ENCODE peak calls at places on chromosome 4, in four cellular contexts. One of them, this sample, is unnamed.

GRCh38 chr4:75514949-75515612 is 808 bp downstream of the THAP6 start:
- DNase-seq in left lung: no peak
- DNase-seq in nephron progenitor cell: no peak
- DNase-seq in fibroblast of pulmonary artery: no peak
- DNase-seq in this sample: no peak

GRCh38 chr4:2255501-2256155 is 6.3 kb downstream of the MXD4 start:
- DNase-seq in fibroblast of pulmonary artery: peak; percentile 70
- DNase-seq in left lung: peak; percentile 34
- DNase-seq in nephron progenitor cell: no peak
- DNase-seq in this sample: peak; percentile 68

GRCh38 chr4:41141910-41142309 is 72.4 kb downstream of the APBB2 start:
- DNase-seq in fibroblast of pulmonary artery: peak; percentile 89
- DNase-seq in left lung: no peak
- DNase-seq in nephron progenitor cell: no peak
- DNase-seq in this sample: no peak

GRCh38 chr4:154082760-154083530 is 294.1 kb upstream of the SFRP2 start:
- DNase-seq in fibroblast of pulmonary artery: no peak
- DNase-seq in nephron progenitor cell: no peak
- DNase-seq in left lung: no peak
- DNase-seq in this sample: no peak

GRCh38 chr4:105709081-105709450 is 482 bp downstream of the GSTCD start:
- DNase-seq in left lung: no peak
- DNase-seq in fibroblast of pulmonary artery: no peak
- DNase-seq in nephron progenitor cell: no peak
- DNase-seq in this sample: no peak

GRCh38 chr4:119873794-119874325 is 192.8 kb downstream of the MAD2L1 start:
- DNase-seq in left lung: no peak
- DNase-seq in fibroblast of pulmonary artery: no peak
- DNase-seq in nephron progenitor cell: no peak
- DNase-seq in this sample: no peak

GRCh38 chr4:73723029-73723428 is 17.3 kb upstream of the CXCL8 start:
- DNase-seq in left lung: no peak
- DNase-seq in fibroblast of pulmonary artery: no peak
- DNase-seq in nephron progenitor cell: no peak
- DNase-seq in this sample: no peak

GRCh38 chr4:65450899-65451298 is 219.4 kb downstream of the EPHA5 start:
- DNase-seq in nephron progenitor cell: no peak
- DNase-seq in fibroblast of pulmonary artery: peak; percentile 1
- DNase-seq in left lung: no peak
- DNase-seq in this sample: no peak

GRCh38 chr4:57119054-57119651 is 9.0 kb upstream of the IGFBP7 start:
- DNase-seq in nephron progenitor cell: no peak
- DNase-seq in fibroblast of pulmonary artery: peak; percentile 96
- DNase-seq in left lung: peak; percentile 46
- DNase-seq in this sample: no peak

GRCh38 chr4:35934370-35934981 is 309.8 kb downstream of the ARAP2 start:
- DNase-seq in fibroblast of pulmonary artery: peak; percentile 44
- DNase-seq in left lung: no peak
- DNase-seq in nephron progenitor cell: peak; percentile 4
- DNase-seq in this sample: no peak

GRCh38 chr4:76733380-76733779 is 164.6 kb downstream of the SOWAHB start:
- DNase-seq in nephron progenitor cell: no peak
- DNase-seq in fibroblast of pulmonary artery: no peak
- DNase-seq in left lung: no peak
- DNase-seq in this sample: no peak

GRCh38 chr4:10182446-10183424 is 66.1 kb upstream of the WDR1 start:
- DNase-seq in fibroblast of pulmonary artery: no peak
- DNase-seq in nephron progenitor cell: no peak
- DNase-seq in left lung: no peak
- DNase-seq in this sample: no peak

GRCh38 chr4:909131-909571 is 23.0 kb downstream of the GAK start:
- DNase-seq in left lung: no peak
- DNase-seq in nephron progenitor cell: no peak
- DNase-seq in fibroblast of pulmonary artery: no peak
- DNase-seq in this sample: no peak

GRCh38 chr4:84499065-84499982 is at the start of gene NKX6-1:
- DNase-seq in fibroblast of pulmonary artery: peak; percentile 29
- DNase-seq in nephron progenitor cell: peak; percentile 90
- DNase-seq in left lung: no peak
- DNase-seq in this sample: peak; percentile 88

GRCh38 chr4:186570193-186570996 is 15.0 kb upstream of the MTNR1A start:
- DNase-seq in nephron progenitor cell: peak; percentile 12
- DNase-seq in left lung: no peak
- DNase-seq in fibroblast of pulmonary artery: peak; percentile 85
- DNase-seq in this sample: no peak

GRCh38 chr4:14582658-14583057 is 419.6 kb upstream of the CPEB2 start:
- DNase-seq in nephron progenitor cell: no peak
- DNase-seq in left lung: no peak
- DNase-seq in fibroblast of pulmonary artery: no peak
- DNase-seq in this sample: no peak

GRCh38 chr4:96472103-96472867 is 632.4 kb downstream of the PDHA2 start:
- DNase-seq in left lung: no peak
- DNase-seq in nephron progenitor cell: no peak
- DNase-seq in fibroblast of pulmonary artery: peak; percentile 1
- DNase-seq in this sample: no peak

GRCh38 chr4:3465698-3466671 is 2.9 kb downstream of the DOK7 start:
- DNase-seq in fibroblast of pulmonary artery: no peak
- DNase-seq in nephron progenitor cell: peak; percentile 52
- DNase-seq in left lung: no peak
- DNase-seq in this sample: no peak

GRCh38 chr4:3462790-3463415 is at the start of gene DOK7:
- DNase-seq in nephron progenitor cell: peak; percentile 80
- DNase-seq in left lung: no peak
- DNase-seq in fibroblast of pulmonary artery: no peak
- DNase-seq in this sample: no peak

GRCh38 chr4:3463556-3464348 is 646 bp downstream of the DOK7 start:
- DNase-seq in fibroblast of pulmonary artery: no peak
- DNase-seq in nephron progenitor cell: no peak
- DNase-seq in left lung: no peak
- DNase-seq in this sample: no peak

GRCh38 chr4:3464911-3465697 is 2.0 kb downstream of the DOK7 start:
- DNase-seq in left lung: no peak
- DNase-seq in fibroblast of pulmonary artery: no peak
- DNase-seq in nephron progenitor cell: no peak
- DNase-seq in this sample: no peak

DNA sequence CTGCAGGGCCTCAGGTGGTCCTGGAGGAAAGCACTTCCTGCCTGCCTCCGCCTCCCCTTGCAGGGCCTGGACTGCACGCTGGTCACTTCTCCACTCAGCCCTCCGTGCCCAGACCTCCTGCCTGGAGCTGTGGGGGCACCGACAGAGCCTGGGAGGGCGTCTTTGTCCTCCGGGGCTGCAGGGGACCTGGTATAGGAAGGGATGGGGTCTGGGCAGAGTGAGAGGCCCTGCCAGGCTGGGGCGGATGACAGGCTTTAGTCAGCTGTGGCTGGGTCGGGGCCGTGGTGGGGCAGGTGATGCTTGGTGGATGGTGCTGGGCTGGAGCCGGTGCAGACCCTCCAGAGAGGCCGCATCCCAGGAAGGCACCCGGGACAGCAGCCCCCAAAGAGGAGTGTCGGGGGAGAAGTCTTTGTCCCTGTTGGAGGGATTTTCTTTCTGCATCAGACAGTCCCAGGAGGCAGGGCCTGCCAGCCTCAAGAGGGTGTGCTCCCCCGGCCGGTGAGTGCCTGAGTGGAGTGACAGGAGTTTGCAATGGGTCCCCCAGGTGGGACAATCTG is 1.3 kb downstream of the DOK7 start:
- DNase-seq in nephron progenitor cell: no peak
- DNase-seq in fibroblast of pulmonary artery: no peak
- DNase-seq in left lung: no peak
- DNase-seq in this sample: no peak
- TF ChIP-seq CTCF in nephron progenitor cell: no peak
- TF ChIP-seq CTCF in fibroblast of pulmonary artery: no peak
- TF ChIP-seq CTCF in left lung: no peak
- TF ChIP-seq CTCF in this sample: no peak

GRCh38 chr4:139619644-139620043 is 46.0 kb upstream of the MGST2 start:
- DNase-seq in fibroblast of pulmonary artery: peak; percentile 50
- DNase-seq in left lung: no peak
- DNase-seq in nephron progenitor cell: no peak
- DNase-seq in this sample: no peak
- TF ChIP-seq CTCF in fibroblast of pulmonary artery: peak; percentile 66
- TF ChIP-seq CTCF in left lung: peak; percentile 42
- TF ChIP-seq CTCF in nephron progenitor cell: peak; percentile 28
- TF ChIP-seq CTCF in this sample: peak; percentile 72

GRCh38 chr4:110618091-110619000 is 4.5 kb downstream of the PITX2 start:
- DNase-seq in fibroblast of pulmonary artery: no peak
- DNase-seq in nephron progenitor cell: peak; percentile 80
- DNase-seq in left lung: no peak
- DNase-seq in this sample: no peak
- TF ChIP-seq CTCF in fibroblast of pulmonary artery: no peak
- TF ChIP-seq CTCF in nephron progenitor cell: no peak
- TF ChIP-seq CTCF in left lung: no peak
- TF ChIP-seq CTCF in this sample: no peak

GRCh38 chr4:166318810-166319525 is 445.9 kb downstream of the TLL1 start:
- DNase-seq in nephron progenitor cell: no peak
- DNase-seq in fibroblast of pulmonary artery: peak; percentile 70
- DNase-seq in left lung: no peak
- DNase-seq in this sample: no peak

GRCh38 chr4:166323250-166323649 is 450.2 kb downstream of the TLL1 start:
- DNase-seq in nephron progenitor cell: no peak
- DNase-seq in left lung: no peak
- DNase-seq in fibroblast of pulmonary artery: no peak
- DNase-seq in this sample: no peak

DNA sequence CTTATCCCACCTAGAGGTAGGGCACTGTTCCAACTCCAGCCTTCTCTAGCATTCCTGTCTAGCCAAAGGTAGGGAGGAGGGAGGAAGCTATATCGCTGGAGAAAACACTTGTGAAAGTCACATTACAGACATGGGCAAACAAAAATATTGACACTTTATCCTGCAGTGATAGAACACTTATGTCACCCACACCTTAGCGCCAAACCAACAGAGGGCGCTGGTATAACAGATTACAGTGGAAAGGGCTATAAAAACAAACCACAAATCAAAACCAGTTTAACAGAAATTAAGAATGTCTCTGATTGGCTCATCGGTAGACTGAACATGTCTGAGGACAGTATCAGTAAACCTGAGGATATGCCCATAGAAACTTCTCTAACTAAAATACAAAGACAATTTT is 451.3 kb downstream of the TLL1 start:
- DNase-seq in fibroblast of pulmonary artery: peak; percentile 38
- DNase-seq in nephron progenitor cell: peak; percentile 35
- DNase-seq in left lung: no peak
- DNase-seq in this sample: no peak
- TF ChIP-seq CTCF in fibroblast of pulmonary artery: peak; percentile 40
- TF ChIP-seq CTCF in nephron progenitor cell: peak; percentile 53
- TF ChIP-seq CTCF in left lung: no peak
- TF ChIP-seq CTCF in this sample: peak; percentile 62

DNA sequence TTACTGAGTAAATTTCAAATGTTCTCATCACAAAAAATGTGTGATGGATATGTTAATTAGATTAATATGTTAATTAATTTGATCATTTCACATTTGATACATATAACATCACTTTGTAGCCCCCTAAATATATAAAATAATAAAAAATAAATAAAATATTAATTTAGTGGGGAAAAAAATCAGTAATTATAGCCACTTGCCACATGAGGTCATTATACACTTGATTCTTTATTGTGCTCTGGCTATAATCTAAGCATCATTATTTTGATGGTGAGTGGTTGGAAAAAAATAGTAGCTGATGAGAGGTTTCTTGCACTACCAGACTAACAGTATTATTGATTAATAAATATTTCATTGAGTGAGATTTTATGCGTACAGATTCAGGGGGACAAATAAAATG is 57.4 kb downstream of the DCK start:
- DNase-seq in left lung: no peak
- DNase-seq in fibroblast of pulmonary artery: no peak
- DNase-seq in nephron progenitor cell: no peak
- DNase-seq in this sample: no peak
- TF ChIP-seq CTCF in left lung: no peak
- TF ChIP-seq CTCF in fibroblast of pulmonary artery: no peak
- TF ChIP-seq CTCF in nephron progenitor cell: no peak
- TF ChIP-seq CTCF in this sample: peak; percentile 33

GRCh38 chr4:88033309-88033708 is 25.9 kb downstream of the PKD2 start:
- DNase-seq in nephron progenitor cell: peak; percentile 29
- DNase-seq in fibroblast of pulmonary artery: peak; percentile 80
- DNase-seq in left lung: no peak
- DNase-seq in this sample: no peak
- TF ChIP-seq CTCF in nephron progenitor cell: peak; percentile 66
- TF ChIP-seq CTCF in fibroblast of pulmonary artery: peak; percentile 73
- TF ChIP-seq CTCF in left lung: peak; percentile 62
- TF ChIP-seq CTCF in this sample: peak; percentile 84

DNA sequence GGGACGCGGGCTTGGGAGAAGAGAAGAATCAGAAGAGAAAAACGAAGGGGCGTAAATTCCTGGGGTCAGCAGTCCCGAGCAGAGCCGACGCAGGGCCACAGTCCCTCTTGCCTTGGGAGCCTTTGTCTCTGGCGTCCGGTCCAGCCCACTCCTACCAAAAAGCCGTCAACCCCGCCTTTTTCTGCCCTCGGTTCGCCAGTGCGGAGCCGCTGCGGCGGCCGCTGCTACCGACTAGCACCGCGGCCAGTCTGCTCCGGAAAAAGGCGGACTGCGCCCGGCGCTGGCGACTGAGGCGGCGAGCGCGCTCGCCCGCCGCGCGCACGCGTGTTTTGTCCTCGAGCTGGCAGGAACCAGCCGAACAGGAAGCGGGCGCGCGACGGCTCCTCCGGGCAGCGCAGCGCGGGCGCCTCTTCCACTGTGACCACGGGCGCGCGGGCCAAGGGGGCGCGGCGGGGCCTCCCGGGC is 502 bp downstream of the HNRNPDL start:
- DNase-seq in fibroblast of pulmonary artery: peak; percentile 49
- DNase-seq in left lung: peak; percentile 81
- DNase-seq in nephron progenitor cell: no peak
- DNase-seq in this sample: no peak
- TF ChIP-seq CTCF in fibroblast of pulmonary artery: no peak
- TF ChIP-seq CTCF in left lung: peak; percentile 23
- TF ChIP-seq CTCF in nephron progenitor cell: no peak
- TF ChIP-seq CTCF in this sample: peak; percentile 2